ENCODE peak calls at places on chromosomes 2 and 18, in nine cellular contexts. J is colonic mucosa; C is tibial artery; E is esophagus squamous epithelium; T is GM12878; X is cardiac muscle cell; F is pancreas; M is CD4-positive, alpha-beta T cell; L is right atrium auricular region. D is an unnamed sample.

GRCh38 chr2:21118302-21118920 is 5.4 kb upstream of the TDRD15 start:
- DNase-seq in F (peak), T (no peak), X (peak), J (peak), E (no peak), C (no peak), M (no peak), L (no peak), D (peak)

GRCh38 chr2:69227717-69228116 is 159.3 kb downstream of the GFPT1 start:
- DNase-seq in L (no peak), X (no peak), J (peak), T (no peak), E (no peak), F (no peak), M (no peak), C (no peak), D (no peak)

GRCh38 chr2:48768669-48769068 is 13.1 kb upstream of the LHCGR start:
- DNase-seq in F (no peak), J (no peak), L (no peak), X (no peak), T (no peak), M (no peak), E (no peak), C (no peak), D (no peak)

GRCh38 chr18:65725421-65726050 is 25.3 kb upstream of the CDH7 start:
- DNase-seq in C (no peak), F (peak), E (no peak), T (no peak), J (peak), M (no peak), L (no peak), X (peak), D (peak)

GRCh38 chr2:181231151-181231550 is 226.0 kb upstream of the ITGA4 start:
- DNase-seq in J (no peak), F (no peak), E (no peak), M (no peak), L (no peak), X (no peak), T (no peak), C (no peak), D (no peak)

GRCh38 chr2:222707689-222708273 is 36.3 kb downstream of the MOGAT1 start:
- DNase-seq in F (no peak), L (no peak), T (no peak), C (no peak), E (no peak), M (no peak), J (no peak), X (no peak), D (no peak)

GRCh38 chr2:215828528-215829184 is 184.7 kb downstream of the MREG start:
- DNase-seq in M (peak), E (no peak), J (peak), C (no peak), L (peak), F (peak), X (peak), T (no peak), D (peak)

GRCh38 chr2:102235491-102235890 is 48.7 kb downstream of the IL1RL2 start:
- DNase-seq in E (no peak), J (no peak), M (no peak), X (peak), T (no peak), F (no peak), L (no peak), C (no peak), D (no peak)

GRCh38 chr2:201960300-201960699 is 73.4 kb upstream of the FZD7 start:
- DNase-seq in C (no peak), L (no peak), T (no peak), X (no peak), F (no peak), J (no peak), E (no peak), M (no peak), D (no peak)

GRCh38 chr2:20687260-20687772 is 20.4 kb downstream of the GDF7 start:
- DNase-seq in T (no peak), E (no peak), C (no peak), F (no peak), L (no peak), J (no peak), X (no peak), M (no peak), D (no peak)

GRCh38 chr2:23435250-23436035 is 50.5 kb downstream of the KLHL29 start:
- DNase-seq in E (no peak), F (no peak), J (no peak), T (no peak), C (no peak), M (no peak), X (no peak), L (no peak), D (no peak)

GRCh38 chr2:40315684-40316083 is 136.2 kb downstream of the SLC8A1 start:
- DNase-seq in M (no peak), F (no peak), J (no peak), E (no peak), T (no peak), X (no peak), C (no peak), L (no peak), D (no peak)

GRCh38 chr2:127087780-127088495 is 19.0 kb downstream of the BIN1 start:
- DNase-seq in T (no peak), M (no peak), X (no peak), C (no peak), E (no peak), L (no peak), F (no peak), J (no peak), D (no peak)

GRCh38 chr18:23673725-23674124 is 11.0 kb upstream of the ANKRD29 start:
- DNase-seq in F (no peak), E (no peak), X (no peak), T (no peak), M (no peak), J (no peak), C (no peak), L (no peak), D (no peak)

GRCh38 chr2:112723556-112723940 is 2.7 kb downstream of the NT5DC4 start:
- DNase-seq in M (no peak), E (no peak), T (no peak), C (no peak), F (no peak), X (no peak), L (no peak), J (no peak), D (no peak)

GRCh38 chr18:58303363-58303762 is 259.3 kb downstream of the NEDD4L start:
- DNase-seq in T (no peak), L (no peak), C (no peak), M (no peak), J (no peak), E (no peak), F (no peak), X (no peak), D (no peak)

GRCh38 chr2:227038550-227039189 is 125.3 kb downstream of the COL4A4 start:
- DNase-seq in X (no peak), E (no peak), J (no peak), M (no peak), F (no peak), C (no peak), L (no peak), T (no peak), D (no peak)

GRCh38 chr2:207180741-207181140 is 15.0 kb upstream of the KLF7 start:
- DNase-seq in E (no peak), L (no peak), J (no peak), F (no peak), C (no peak), T (no peak), M (no peak), X (no peak), D (no peak)

GRCh38 chr18:22186484-22186971 is 17.1 kb downstream of the GATA6 start:
- DNase-seq in M (no peak), C (no peak), X (no peak), L (peak), J (no peak), T (no peak), E (no peak), F (no peak), D (no peak)

GRCh38 chr2:222572761-222573174 is 83.1 kb downstream of the FARSB start:
- DNase-seq in L (no peak), M (no peak), T (no peak), C (no peak), E (no peak), X (peak), J (no peak), F (no peak), D (no peak)

DNA sequence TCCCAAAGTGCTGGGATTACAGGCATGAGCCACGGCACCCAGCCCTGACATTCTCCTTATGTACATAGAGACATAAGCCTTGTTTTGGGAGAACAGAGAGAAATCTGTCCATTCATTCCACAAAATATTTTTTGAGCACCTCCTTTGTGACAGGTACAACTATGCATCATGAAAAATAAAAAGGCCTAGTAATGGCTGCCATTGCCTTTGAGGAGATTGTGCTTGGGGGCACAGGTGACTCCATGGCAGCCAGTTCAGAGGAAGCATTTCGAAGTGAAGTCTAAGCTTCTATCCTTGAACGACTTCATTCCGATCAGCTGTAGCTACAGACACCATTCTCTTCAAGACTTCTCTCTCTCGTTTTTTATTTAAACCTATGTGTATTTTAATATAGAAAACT is 10.5 kb upstream of the MYCN start:
- DNase-seq in T (no peak), J (no peak), M (no peak), X (no peak), C (no peak), E (no peak), L (no peak), F (no peak), D (no peak)
- H3K27ac ChIP-seq in T (no peak), J (no peak), M (no peak), X (no peak), C (no peak), E (no peak), L (no peak), F (no peak), D (no peak)

GRCh38 chr2:28717339-28717758 is 34.3 kb upstream of the PPP1CB start:
- DNase-seq in J (peak), M (no peak), X (no peak), C (peak), F (no peak), E (peak), L (peak), T (no peak), D (peak)
- H3K27ac ChIP-seq in J (peak), M (no peak), X (no peak), C (peak), F (peak), E (peak), L (peak), T (no peak), D (peak)

DNA sequence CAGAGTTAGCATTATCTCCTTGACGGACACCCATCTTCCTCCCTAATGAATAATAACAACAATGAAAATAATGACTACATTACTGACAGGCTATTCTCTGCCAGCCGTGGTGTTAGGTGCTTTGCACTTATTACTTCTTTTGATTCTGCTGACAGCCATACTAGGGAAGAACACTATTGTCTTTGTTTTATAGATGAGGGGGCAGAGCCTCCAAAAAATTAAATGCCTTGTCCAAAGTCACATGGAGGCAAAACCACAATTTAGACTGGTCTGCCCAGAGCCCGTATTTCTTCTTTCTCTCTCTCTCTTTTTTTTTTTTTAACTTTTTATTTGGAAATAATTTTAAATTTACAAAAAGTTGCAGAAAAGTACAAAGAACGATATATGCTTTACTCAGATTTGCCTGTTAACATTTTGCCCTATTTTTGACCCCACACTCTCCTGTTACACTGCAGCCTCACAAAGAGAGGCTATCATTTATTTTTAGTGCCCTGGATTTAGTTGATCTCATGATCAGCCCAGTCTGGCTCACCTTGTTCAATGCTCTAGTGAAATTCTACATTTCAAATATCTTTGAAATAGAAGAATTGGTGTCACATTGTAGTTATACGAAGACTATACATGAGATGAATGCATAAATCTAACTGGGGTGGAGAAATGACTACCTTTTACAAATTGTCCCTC is 369.4 kb downstream of the LRRTM1 start:
- DNase-seq in M (no peak), T (no peak), E (no peak), C (no peak), X (no peak), L (no peak), F (no peak), J (no peak), D (no peak)
- H3K27ac ChIP-seq in M (no peak), T (no peak), E (no peak), C (no peak), X (no peak), L (no peak), F (no peak), J (no peak), D (no peak)

DNA sequence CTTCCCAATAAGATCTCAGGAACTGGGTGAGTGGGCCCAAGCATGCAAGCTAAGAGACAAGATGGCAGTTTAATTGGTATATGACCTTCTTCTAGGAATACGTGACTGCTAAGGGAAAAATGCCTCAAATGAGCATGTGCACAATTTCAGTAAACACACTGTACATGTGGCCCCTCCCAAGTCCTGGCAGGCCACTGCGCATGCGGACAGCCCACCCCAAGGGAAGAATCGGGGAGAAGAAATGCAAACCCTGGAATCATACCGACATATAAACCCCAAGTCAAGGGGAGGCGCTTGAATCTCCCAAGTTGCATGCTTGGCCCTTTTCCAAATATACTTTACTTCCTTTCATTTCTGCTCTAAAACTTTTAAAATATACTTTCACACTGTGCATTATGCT is 15.2 kb upstream of the CCDC93 start:
- DNase-seq in J (no peak), M (no peak), C (no peak), T (no peak), X (no peak), L (no peak), E (no peak), F (no peak), D (no peak)
- H3K27ac ChIP-seq in J (no peak), M (no peak), C (no peak), T (no peak), X (no peak), L (no peak), E (no peak), F (no peak), D (no peak)

GRCh38 chr2:80531319-80531718 is 226.8 kb upstream of the LRRTM1 start:
- DNase-seq in F (no peak), X (no peak), M (no peak), T (no peak), J (no peak), E (no peak), C (no peak), L (no peak), D (no peak)

GRCh38 chr2:80529466-80530165 is 225.1 kb upstream of the LRRTM1 start:
- DNase-seq in X (no peak), L (no peak), J (no peak), F (no peak), T (peak), E (no peak), C (no peak), M (no peak), D (no peak)

GRCh38 chr2:80530442-80531064 is 226.0 kb upstream of the LRRTM1 start:
- DNase-seq in E (no peak), X (no peak), T (peak), L (no peak), F (no peak), C (no peak), J (no peak), M (no peak), D (no peak)

GRCh38 chr2:80525152-80525551 is 220.6 kb upstream of the LRRTM1 start:
- DNase-seq in M (no peak), C (no peak), J (no peak), X (no peak), T (peak), F (no peak), E (no peak), L (no peak), D (no peak)

DNA sequence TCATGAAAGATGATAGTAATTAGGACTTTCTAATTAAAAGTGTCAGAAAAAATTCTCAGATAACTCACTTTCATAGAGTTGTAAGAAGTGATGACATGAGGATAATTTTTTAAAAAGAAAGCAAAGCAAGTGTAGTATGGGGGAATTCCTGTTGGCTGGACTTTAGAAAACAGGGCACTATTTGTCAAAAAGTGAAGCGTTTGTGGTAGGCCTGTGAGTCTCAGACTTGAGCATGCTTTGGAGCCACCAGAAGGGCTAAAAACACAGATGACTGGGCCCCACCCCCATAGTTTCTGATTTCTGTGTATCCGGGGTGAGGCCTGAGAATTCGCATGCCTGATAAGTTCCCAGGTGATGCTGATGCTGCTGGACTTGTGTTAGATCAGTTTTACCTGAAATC is 222.6 kb upstream of the LRRTM1 start:
- DNase-seq in J (no peak), T (peak), L (no peak), F (no peak), C (no peak), M (no peak), X (no peak), E (no peak), D (no peak)
- H3K27ac ChIP-seq in J (no peak), T (peak), L (no peak), F (no peak), C (no peak), M (no peak), X (no peak), E (no peak), D (no peak)

GRCh38 chr2:98478088-98478551 is 33.5 kb downstream of the INPP4A start:
- DNase-seq in C (no peak), X (no peak), E (no peak), F (no peak), M (no peak), J (no peak), T (no peak), L (no peak), D (no peak)
- H3K27ac ChIP-seq in C (no peak), X (no peak), E (no peak), F (no peak), M (peak), J (no peak), T (peak), L (no peak), D (no peak)

D was measured in testis.